ENCODE peak calls at places on chromosome 3, in six cellular contexts. Q is cardiac fibroblast, M is IMR-90, Z is endothelial cell, D is glutamatergic neuron, I is left ventricle myocardium inferior. L is an unnamed sample.
A peak's percentile ranks its signal among the peaks of the same experiment; 100 is the strongest.

GRCh38 chr3:42803800-42804112 is 534 bp downstream of the HIGD1A start:
- DNase-seq in Q (no peak), M (no peak), D (peak; percentile 55), Z (peak; percentile 42), I (peak; percentile 47), L (no peak)

GRCh38 chr3:114151091-114151490 is 27.8 kb downstream of the DRD3 start:
- DNase-seq in D (no peak), I (no peak), Z (no peak), M (no peak), Q (no peak), L (no peak)

GRCh38 chr3:129809297-129809696 is 84.2 kb downstream of the TMCC1 start:
- DNase-seq in D (no peak), Q (no peak), I (no peak), M (no peak), Z (no peak), L (no peak)

GRCh38 chr3:61522629-61523028 is 38.7 kb upstream of the PTPRG start:
- DNase-seq in Q (no peak), Z (no peak), M (no peak), D (no peak), I (no peak), L (no peak)

GRCh38 chr3:155079795-155080546 is at the start of gene MME:
- DNase-seq in Z (peak; percentile 63), I (peak; percentile 29), D (peak; percentile 69), M (peak; percentile 73), Q (peak; percentile 80), L (no peak)

GRCh38 chr3:197339841-197340520 is 41.6 kb upstream of the DLG1 start:
- DNase-seq in D (peak; percentile 30), Q (peak; percentile 63), I (no peak), M (peak; percentile 20), Z (no peak), L (no peak)

GRCh38 chr3:172546628-172547214 is 23.5 kb upstream of the TNFSF10 start:
- DNase-seq in D (no peak), M (no peak), Q (no peak), Z (no peak), I (no peak), L (no peak)

GRCh38 chr3:138686771-138687221 is 78.2 kb downstream of the FAIM start:
- DNase-seq in I (no peak), Z (no peak), D (no peak), Q (peak; percentile 65), M (peak; percentile 89), L (no peak)

GRCh38 chr3:54888873-54889272 is 39.0 kb downstream of the LRTM1 start:
- DNase-seq in Z (no peak), D (no peak), I (no peak), M (peak; percentile 24), Q (peak; percentile 79), L (no peak)

DNA sequence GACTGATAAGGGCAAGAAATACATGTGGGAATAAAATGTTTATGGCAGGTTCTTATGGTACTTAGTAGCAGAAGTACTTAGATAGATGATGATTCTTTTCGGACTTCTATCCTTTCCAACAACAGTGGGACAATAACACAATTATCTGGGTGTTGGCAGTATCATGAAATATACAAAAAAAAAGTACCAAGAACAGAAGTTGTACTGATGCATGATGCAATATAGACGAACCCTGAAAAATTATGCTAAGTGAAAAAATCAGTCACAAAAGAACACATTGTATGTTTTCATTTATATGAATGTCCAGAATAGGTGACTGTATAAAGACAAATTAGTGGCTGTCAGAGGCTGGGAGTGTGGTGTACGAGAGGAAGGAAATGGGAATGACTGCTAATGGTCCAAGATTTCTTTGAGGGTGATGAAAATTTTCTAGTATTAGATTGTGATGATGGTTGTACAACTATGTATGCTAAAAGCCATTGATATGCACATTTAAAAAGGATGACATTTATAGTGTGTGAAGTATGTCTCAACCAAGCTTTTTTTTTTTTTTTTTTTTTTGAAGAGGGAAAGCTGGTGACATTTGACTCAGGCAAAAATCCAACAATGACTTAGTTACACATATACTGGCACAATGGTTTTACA is 20.0 kb downstream of the PDE12 start:
- DNase-seq in D (no peak), Z (no peak), I (no peak), M (no peak), Q (no peak), L (no peak)
- TF ChIP-seq CTCF in D (no peak), Z (no peak), I (no peak), M (no peak), Q (no peak), L (no peak)

GRCh38 chr3:119831022-119831421 is 49.1 kb downstream of the NR1I2 start:
- DNase-seq in Z (no peak), I (no peak), M (no peak), Q (peak; percentile 25), D (no peak), L (no peak)
- TF ChIP-seq CTCF in Z (no peak), I (no peak), M (peak; percentile 16), Q (peak; percentile 21), D (no peak), L (peak; percentile 7)

DNA sequence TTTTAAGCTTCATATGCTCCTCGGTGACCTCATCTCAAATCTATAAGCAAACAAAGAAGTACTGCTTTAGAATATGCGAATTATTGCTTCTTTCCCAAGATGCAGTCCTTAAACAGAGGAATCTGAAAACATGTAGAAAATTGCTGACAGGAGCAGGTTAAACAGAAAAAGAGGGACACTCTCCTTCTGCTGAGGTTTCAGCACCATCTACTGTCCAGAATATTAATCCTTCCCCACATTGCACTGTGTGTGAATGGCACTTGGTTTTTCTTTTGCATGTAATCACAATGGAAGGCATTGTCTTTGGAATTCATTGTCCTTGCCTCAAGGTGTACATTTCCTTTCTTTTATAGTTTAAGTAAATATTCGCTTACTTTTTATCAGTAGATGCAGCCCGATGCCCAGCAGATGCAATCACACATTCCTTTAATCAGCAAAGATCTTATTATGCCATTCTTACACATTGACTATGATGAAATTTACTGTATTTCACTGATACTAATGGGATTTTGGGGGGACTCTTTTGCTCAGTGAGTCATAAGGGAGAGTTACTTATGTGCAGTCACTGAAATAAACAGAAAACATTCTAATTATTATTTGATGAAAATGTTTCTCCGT is 94.6 kb downstream of the IL5RA start:
- DNase-seq in M (peak; percentile 23), I (no peak), Q (peak; percentile 9), Z (no peak), D (no peak), L (no peak)
- TF ChIP-seq CTCF in M (peak; percentile 61), I (peak; percentile 69), Q (no peak), Z (no peak), D (no peak), L (peak; percentile 95)

GRCh38 chr3:80554304-80554703 is 786.5 kb upstream of the ROBO1 start:
- DNase-seq in I (no peak), Q (no peak), D (no peak), Z (no peak), M (no peak), L (no peak)

GRCh38 chr3:80556728-80557127 is 788.9 kb upstream of the ROBO1 start:
- DNase-seq in Z (no peak), Q (no peak), M (no peak), D (no peak), I (no peak), L (no peak)

GRCh38 chr3:80564391-80564790 is 796.6 kb upstream of the ROBO1 start:
- DNase-seq in I (no peak), D (no peak), Q (no peak), Z (no peak), M (no peak), L (no peak)

DNA sequence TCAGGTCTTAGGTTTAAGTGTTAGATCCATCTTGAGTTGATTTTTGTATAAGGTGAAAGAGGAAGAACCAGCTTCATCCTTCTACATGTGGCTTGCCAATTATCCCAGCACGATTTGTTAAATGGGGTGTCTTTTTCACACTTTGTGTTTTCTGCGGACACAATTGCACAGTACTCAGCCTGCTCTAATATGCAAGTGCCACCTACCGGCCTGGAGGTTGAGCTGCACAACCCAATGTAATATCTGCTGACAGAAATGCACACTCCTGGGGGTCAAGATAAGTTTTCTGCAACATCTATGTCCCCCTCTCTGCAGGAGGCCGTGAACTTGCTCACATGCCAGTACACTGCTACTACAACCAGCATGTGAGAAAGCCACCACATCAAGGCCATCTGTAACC is 791.9 kb upstream of the ROBO1 start:
- DNase-seq in I (no peak), Q (no peak), D (no peak), M (no peak), Z (no peak), L (no peak)
- TF ChIP-seq CTCF in I (no peak), Q (no peak), D (no peak), M (no peak), Z (no peak), L (no peak)

GRCh38 chr3:192816274-192816853 is 89.0 kb upstream of the FGF12 start:
- DNase-seq in Q (peak; percentile 84), Z (peak; percentile 14), M (peak; percentile 73), I (no peak), D (no peak), L (peak; percentile 24)
- TF ChIP-seq CTCF in Q (peak; percentile 62), Z (peak; percentile 96), M (peak; percentile 86), I (peak; percentile 78), D (peak; percentile 90), L (peak; percentile 74)

GRCh38 chr3:147118611-147119010 is 287.7 kb downstream of the ZIC4 start:
- DNase-seq in Z (no peak), M (no peak), Q (no peak), D (no peak), I (no peak), L (no peak)

GRCh38 chr3:147117631-147118030 is 288.7 kb downstream of the ZIC4 start:
- DNase-seq in Q (no peak), M (no peak), Z (no peak), I (no peak), D (no peak), L (no peak)

GRCh38 chr3:147119346-147119745 is 287.0 kb downstream of the ZIC4 start:
- DNase-seq in D (no peak), Q (no peak), M (no peak), I (no peak), Z (no peak), L (no peak)

GRCh38 chr3:147113293-147114045 is 292.9 kb downstream of the ZIC4 start:
- DNase-seq in I (no peak), Z (no peak), M (peak; percentile 88), D (no peak), Q (peak; percentile 87), L (no peak)
- TF ChIP-seq CTCF in I (no peak), Z (no peak), M (no peak), D (no peak), Q (no peak), L (no peak)

GRCh38 chr3:167820114-167820865 is 84.8 kb downstream of the SERPINI1 start:
- DNase-seq in D (no peak), M (no peak), I (no peak), Z (no peak), Q (no peak), L (no peak)
- TF ChIP-seq CTCF in D (no peak), M (no peak), I (no peak), Z (no peak), Q (no peak), L (no peak)

L was measured in D721Med.